ENCODE peak calls at places on chromosome 20, in five cellular contexts. One of them, this sample, is unnamed. For H3K36me3 and H3K4me1, the result is how much of the 10 kb centered on the place peaks cover.

GRCh38 chr20:3712279-3712873 is at the start of gene SIGLEC1:
- DNase-seq in fibroblast of lung: no peak
- DNase-seq in mammary epithelial cell: no peak
- DNase-seq in adrenal gland: peak
- DNase-seq in CD8-positive, alpha-beta memory T cell: no peak
- DNase-seq in this sample: no peak

GRCh38 chr20:62616728-62617621 is 25.3 kb upstream of the SLCO4A1 start:
- DNase-seq in adrenal gland: peak
- DNase-seq in fibroblast of lung: peak
- DNase-seq in CD8-positive, alpha-beta memory T cell: peak
- DNase-seq in mammary epithelial cell: peak
- DNase-seq in this sample: no peak

GRCh38 chr20:32727663-32728062 is 15.6 kb downstream of the COMMD7 start:
- DNase-seq in adrenal gland: no peak
- DNase-seq in CD8-positive, alpha-beta memory T cell: no peak
- DNase-seq in fibroblast of lung: peak
- DNase-seq in mammary epithelial cell: peak
- DNase-seq in this sample: no peak

GRCh38 chr20:25081065-25081729 is 744 bp downstream of the VSX1 start:
- DNase-seq in CD8-positive, alpha-beta memory T cell: no peak
- DNase-seq in mammary epithelial cell: no peak
- DNase-seq in fibroblast of lung: no peak
- DNase-seq in adrenal gland: no peak
- DNase-seq in this sample: no peak

GRCh38 chr20:24993337-24994185 is 1.0 kb upstream of the APMAP start:
- DNase-seq in CD8-positive, alpha-beta memory T cell: no peak
- DNase-seq in mammary epithelial cell: peak
- DNase-seq in adrenal gland: no peak
- DNase-seq in fibroblast of lung: peak
- DNase-seq in this sample: no peak

GRCh38 chr20:24102290-24102689 is 113.7 kb upstream of the GGTLC1 start:
- DNase-seq in mammary epithelial cell: no peak
- DNase-seq in CD8-positive, alpha-beta memory T cell: no peak
- DNase-seq in fibroblast of lung: no peak
- DNase-seq in adrenal gland: no peak
- DNase-seq in this sample: peak

GRCh38 chr20:61964675-61965605 is 100.7 kb downstream of the TAF4 start:
- DNase-seq in CD8-positive, alpha-beta memory T cell: no peak
- DNase-seq in adrenal gland: peak
- DNase-seq in fibroblast of lung: no peak
- DNase-seq in mammary epithelial cell: no peak
- DNase-seq in this sample: no peak

GRCh38 chr20:44052166-44052565 is 134.8 kb downstream of the JPH2 start:
- DNase-seq in adrenal gland: no peak
- DNase-seq in fibroblast of lung: no peak
- DNase-seq in mammary epithelial cell: no peak
- DNase-seq in CD8-positive, alpha-beta memory T cell: no peak
- DNase-seq in this sample: no peak

GRCh38 chr20:53678990-53679596 is 85.5 kb upstream of the ZNF217 start:
- DNase-seq in mammary epithelial cell: no peak
- DNase-seq in adrenal gland: no peak
- DNase-seq in CD8-positive, alpha-beta memory T cell: no peak
- DNase-seq in fibroblast of lung: peak
- DNase-seq in this sample: no peak

GRCh38 chr20:33672426-33673114 is 1.7 kb downstream of the NECAB3 start:
- DNase-seq in adrenal gland: no peak
- DNase-seq in mammary epithelial cell: no peak
- DNase-seq in fibroblast of lung: no peak
- DNase-seq in CD8-positive, alpha-beta memory T cell: no peak
- DNase-seq in this sample: no peak

GRCh38 chr20:31260326-31260932 is 3.0 kb downstream of the DEFB115 start:
- DNase-seq in CD8-positive, alpha-beta memory T cell: no peak
- DNase-seq in fibroblast of lung: no peak
- DNase-seq in mammary epithelial cell: peak
- DNase-seq in adrenal gland: no peak
- DNase-seq in this sample: no peak

GRCh38 chr20:41508335-41508734 is 109.8 kb downstream of the CHD6 start:
- DNase-seq in fibroblast of lung: no peak
- DNase-seq in mammary epithelial cell: no peak
- DNase-seq in CD8-positive, alpha-beta memory T cell: no peak
- DNase-seq in adrenal gland: no peak
- DNase-seq in this sample: no peak

GRCh38 chr20:11796041-11796440 is 121.7 kb upstream of the BTBD3 start:
- DNase-seq in adrenal gland: no peak
- DNase-seq in CD8-positive, alpha-beta memory T cell: no peak
- DNase-seq in mammary epithelial cell: no peak
- DNase-seq in fibroblast of lung: peak
- DNase-seq in this sample: no peak

GRCh38 chr20:60060006-60060557 is 101.9 kb downstream of the CDH26 start:
- DNase-seq in adrenal gland: no peak
- DNase-seq in CD8-positive, alpha-beta memory T cell: no peak
- DNase-seq in fibroblast of lung: no peak
- DNase-seq in mammary epithelial cell: no peak
- DNase-seq in this sample: no peak

GRCh38 chr20:44448753-44449546 is 26.7 kb upstream of the TTPAL start:
- DNase-seq in fibroblast of lung: no peak
- DNase-seq in adrenal gland: no peak
- DNase-seq in mammary epithelial cell: no peak
- DNase-seq in CD8-positive, alpha-beta memory T cell: no peak
- DNase-seq in this sample: peak

GRCh38 chr20:45892828-45893500 is 1.8 kb downstream of the CTSA start:
- DNase-seq in mammary epithelial cell: no peak
- DNase-seq in CD8-positive, alpha-beta memory T cell: no peak
- DNase-seq in adrenal gland: no peak
- DNase-seq in fibroblast of lung: no peak
- DNase-seq in this sample: no peak
- H3K36me3 ChIP-seq in mammary epithelial cell: under half
- H3K36me3 ChIP-seq in CD8-positive, alpha-beta memory T cell: under half
- H3K36me3 ChIP-seq in adrenal gland: half or more
- H3K36me3 ChIP-seq in fibroblast of lung: under half
- H3K36me3 ChIP-seq in this sample: under half

GRCh38 chr20:37276494-37277252 is 12.8 kb upstream of the MANBAL start:
- DNase-seq in adrenal gland: peak
- DNase-seq in mammary epithelial cell: peak
- DNase-seq in fibroblast of lung: peak
- DNase-seq in CD8-positive, alpha-beta memory T cell: no peak
- DNase-seq in this sample: no peak
- H3K4me3 ChIP-seq in adrenal gland: no peak
- H3K4me3 ChIP-seq in mammary epithelial cell: no peak
- H3K4me3 ChIP-seq in fibroblast of lung: peak
- H3K4me3 ChIP-seq in CD8-positive, alpha-beta memory T cell: no peak
- H3K4me3 ChIP-seq in this sample: no peak

DNA sequence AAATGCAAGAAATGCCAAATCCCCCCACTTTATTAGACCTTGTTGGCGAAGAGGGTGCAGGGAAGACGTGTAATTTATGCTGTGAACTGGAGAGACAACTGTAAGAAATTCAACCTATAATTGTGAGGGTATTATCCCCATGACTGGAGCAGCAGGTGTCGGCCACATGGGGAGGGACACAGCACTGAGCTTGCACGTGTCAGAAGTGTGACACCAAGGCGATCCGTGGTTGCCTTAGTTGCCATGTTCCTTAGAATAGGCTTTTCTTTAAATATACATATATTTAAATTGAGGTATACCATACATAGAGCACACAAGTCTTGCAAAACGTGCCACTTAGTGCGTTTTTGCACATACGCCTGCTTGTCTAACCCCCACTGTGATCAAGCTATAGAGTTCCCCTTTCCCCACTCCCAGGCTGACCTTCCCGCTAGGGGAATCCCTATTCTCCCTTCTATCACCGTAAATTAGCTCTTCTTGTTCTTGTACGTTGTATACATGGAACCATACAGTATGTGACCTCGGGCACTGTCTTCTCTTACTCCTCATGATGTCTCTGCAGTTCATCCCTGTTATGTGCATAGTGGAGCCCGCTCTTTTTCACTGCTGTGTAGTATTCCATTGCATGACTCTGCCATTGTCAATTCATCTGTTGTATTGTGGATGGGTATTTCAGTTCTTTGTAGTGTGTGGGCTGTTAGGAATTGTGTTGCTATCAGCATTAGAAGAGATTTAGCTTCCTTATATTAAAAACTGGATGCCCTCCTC is 81.5 kb upstream of the PMEPA1 start:
- DNase-seq in adrenal gland: no peak
- DNase-seq in CD8-positive, alpha-beta memory T cell: no peak
- DNase-seq in fibroblast of lung: no peak
- DNase-seq in mammary epithelial cell: no peak
- DNase-seq in this sample: no peak
- H3K4me1 ChIP-seq in adrenal gland: under half
- H3K4me1 ChIP-seq in CD8-positive, alpha-beta memory T cell: under half
- H3K4me1 ChIP-seq in fibroblast of lung: under half
- H3K4me1 ChIP-seq in mammary epithelial cell: under half
- H3K4me1 ChIP-seq in this sample: under half

GRCh38 chr20:47227119-47227518 is 129.4 kb downstream of the ZMYND8 start:
- DNase-seq in fibroblast of lung: no peak
- DNase-seq in CD8-positive, alpha-beta memory T cell: no peak
- DNase-seq in mammary epithelial cell: no peak
- DNase-seq in adrenal gland: no peak
- DNase-seq in this sample: no peak
- H3K36me3 ChIP-seq in fibroblast of lung: under half
- H3K36me3 ChIP-seq in CD8-positive, alpha-beta memory T cell: under half
- H3K36me3 ChIP-seq in mammary epithelial cell: half or more
- H3K36me3 ChIP-seq in adrenal gland: half or more
- H3K36me3 ChIP-seq in this sample: under half

GRCh38 chr20:48192109-48192508 is 406.8 kb upstream of the SULF2 start:
- DNase-seq in mammary epithelial cell: no peak
- DNase-seq in CD8-positive, alpha-beta memory T cell: no peak
- DNase-seq in fibroblast of lung: no peak
- DNase-seq in adrenal gland: no peak
- DNase-seq in this sample: no peak

GRCh38 chr20:48195121-48195870 is 410.0 kb upstream of the SULF2 start:
- DNase-seq in adrenal gland: no peak
- DNase-seq in mammary epithelial cell: no peak
- DNase-seq in fibroblast of lung: no peak
- DNase-seq in CD8-positive, alpha-beta memory T cell: no peak
- DNase-seq in this sample: no peak

GRCh38 chr20:48193626-48194025 is 408.3 kb upstream of the SULF2 start:
- DNase-seq in fibroblast of lung: no peak
- DNase-seq in mammary epithelial cell: no peak
- DNase-seq in adrenal gland: no peak
- DNase-seq in CD8-positive, alpha-beta memory T cell: no peak
- DNase-seq in this sample: no peak

GRCh38 chr20:48194578-48194977 is 409.3 kb upstream of the SULF2 start:
- DNase-seq in adrenal gland: no peak
- DNase-seq in CD8-positive, alpha-beta memory T cell: no peak
- DNase-seq in mammary epithelial cell: no peak
- DNase-seq in fibroblast of lung: no peak
- DNase-seq in this sample: no peak

DNA sequence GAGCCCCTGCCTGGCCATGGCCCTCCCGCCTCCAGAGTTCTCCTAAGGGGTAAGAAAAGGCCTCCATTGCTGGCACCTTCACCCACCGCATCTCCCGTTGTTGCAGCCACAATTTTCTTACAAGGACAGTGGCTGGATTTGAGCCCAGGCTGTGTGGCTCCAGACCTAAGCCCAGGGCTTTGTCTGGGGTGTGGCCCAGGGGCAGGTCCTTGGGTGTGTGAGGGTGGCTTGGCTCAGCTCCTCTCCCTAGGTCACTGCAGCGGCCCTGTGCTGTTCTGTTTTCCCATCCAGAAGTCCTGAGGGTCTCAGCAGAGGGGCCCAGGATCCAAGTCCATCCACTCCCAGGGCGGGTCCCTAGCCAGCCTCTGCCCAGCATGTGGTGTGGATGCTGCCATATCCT is 408.7 kb upstream of the SULF2 start:
- DNase-seq in adrenal gland: no peak
- DNase-seq in fibroblast of lung: no peak
- DNase-seq in CD8-positive, alpha-beta memory T cell: no peak
- DNase-seq in mammary epithelial cell: no peak
- DNase-seq in this sample: no peak
- H3K4me3 ChIP-seq in adrenal gland: no peak
- H3K4me3 ChIP-seq in fibroblast of lung: no peak
- H3K4me3 ChIP-seq in CD8-positive, alpha-beta memory T cell: no peak
- H3K4me3 ChIP-seq in mammary epithelial cell: no peak
- H3K4me3 ChIP-seq in this sample: no peak

GRCh38 chr20:19993937-19994667 is 23.1 kb upstream of the NAA20 start:
- DNase-seq in CD8-positive, alpha-beta memory T cell: no peak
- DNase-seq in adrenal gland: no peak
- DNase-seq in fibroblast of lung: peak
- DNase-seq in mammary epithelial cell: peak
- DNase-seq in this sample: no peak
- H3K4me1 ChIP-seq in CD8-positive, alpha-beta memory T cell: under half
- H3K4me1 ChIP-seq in adrenal gland: under half
- H3K4me1 ChIP-seq in fibroblast of lung: under half
- H3K4me1 ChIP-seq in mammary epithelial cell: half or more
- H3K4me1 ChIP-seq in this sample: under half

GRCh38 chr20:56515657-56516381 is 8.7 kb upstream of the FAM209A start:
- DNase-seq in adrenal gland: no peak
- DNase-seq in CD8-positive, alpha-beta memory T cell: no peak
- DNase-seq in mammary epithelial cell: no peak
- DNase-seq in fibroblast of lung: peak
- DNase-seq in this sample: no peak
- H3K36me3 ChIP-seq in adrenal gland: under half
- H3K36me3 ChIP-seq in CD8-positive, alpha-beta memory T cell: under half
- H3K36me3 ChIP-seq in mammary epithelial cell: under half
- H3K36me3 ChIP-seq in fibroblast of lung: under half
- H3K36me3 ChIP-seq in this sample: under half

GRCh38 chr20:50932016-50932338 is 740 bp upstream of the ADNP start:
- DNase-seq in adrenal gland: no peak
- DNase-seq in fibroblast of lung: no peak
- DNase-seq in mammary epithelial cell: no peak
- DNase-seq in CD8-positive, alpha-beta memory T cell: no peak
- DNase-seq in this sample: no peak
- H3K4me3 ChIP-seq in adrenal gland: no peak
- H3K4me3 ChIP-seq in fibroblast of lung: peak
- H3K4me3 ChIP-seq in mammary epithelial cell: peak
- H3K4me3 ChIP-seq in CD8-positive, alpha-beta memory T cell: peak
- H3K4me3 ChIP-seq in this sample: peak

DNA sequence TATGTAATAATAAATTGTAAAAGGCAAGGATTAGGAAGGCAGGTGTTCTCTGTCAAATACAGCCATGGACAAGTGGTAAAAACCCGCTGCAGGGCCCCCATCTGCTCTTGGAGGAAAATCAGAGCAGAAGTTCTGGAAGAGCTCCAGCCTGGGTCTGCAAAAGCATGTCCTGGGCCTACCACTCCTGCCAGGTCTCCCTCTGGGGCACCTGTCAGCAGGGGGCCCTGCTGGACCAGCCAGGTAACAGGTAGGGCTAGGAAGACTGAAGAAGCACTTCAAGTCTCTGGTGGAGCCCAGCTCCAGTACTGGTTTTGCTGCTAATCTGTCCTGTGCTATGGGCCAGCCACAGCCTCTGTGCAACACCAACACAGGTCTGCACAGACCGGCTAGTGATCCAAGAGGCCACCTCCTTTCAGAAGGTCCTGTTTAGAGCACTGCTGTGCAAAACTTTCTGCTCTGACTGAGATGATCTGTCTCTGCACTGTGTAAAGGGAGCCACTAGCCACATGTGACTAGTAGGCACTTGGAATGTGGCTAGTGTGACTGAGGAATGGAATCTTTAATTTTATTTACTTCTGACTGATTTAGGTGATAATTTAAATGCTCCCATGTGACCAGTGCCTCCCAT is 30.2 kb downstream of the RRBP1 start:
- DNase-seq in fibroblast of lung: peak
- DNase-seq in adrenal gland: no peak
- DNase-seq in CD8-positive, alpha-beta memory T cell: no peak
- DNase-seq in mammary epithelial cell: no peak
- DNase-seq in this sample: no peak
- H3K4me1 ChIP-seq in fibroblast of lung: under half
- H3K4me1 ChIP-seq in adrenal gland: under half
- H3K4me1 ChIP-seq in CD8-positive, alpha-beta memory T cell: under half
- H3K4me1 ChIP-seq in mammary epithelial cell: under half
- H3K4me1 ChIP-seq in this sample: under half